ENCODE peak calls at places on chromosomes 6 and 20, in seven cellular contexts. F is body of pancreas, N is upper lobe of left lung, G is sigmoid colon, S is heart left ventricle, R is small intestine, C is testis. P is an unnamed sample. For H3K4me1, the result is how much of the 10 kb centered on the place peaks cover.

GRCh38 chr6:119076173-119076965 is 2.1 kb downstream of the FAM184A start:
- DNase-seq in G (no peak), C (no peak), R (no peak), F (no peak), N (no peak), S (no peak), P (no peak)

GRCh38 chr6:169075211-169075621 is 178.4 kb downstream of the THBS2 start:
- DNase-seq in G (peak), F (no peak), N (no peak), R (no peak), C (peak), S (peak), P (peak)

GRCh38 chr6:130697661-130698535 is 129.3 kb upstream of the SMLR1 start:
- DNase-seq in C (peak), N (peak), R (peak), G (no peak), F (peak), S (no peak), P (peak)

GRCh38 chr20:37389241-37389747 is 43.4 kb downstream of the SRC start:
- DNase-seq in S (no peak), N (peak), R (no peak), C (no peak), F (no peak), G (peak), P (no peak)

GRCh38 chr6:121531658-121532167 is 96.3 kb downstream of the GJA1 start:
- DNase-seq in G (no peak), F (no peak), N (no peak), S (no peak), C (no peak), R (no peak), P (no peak)

GRCh38 chr6:102571236-102571908 is 1177.9 kb downstream of the GRIK2 start:
- DNase-seq in F (no peak), S (no peak), N (no peak), R (no peak), C (no peak), G (no peak), P (no peak)

GRCh38 chr6:8589941-8590676 is 154.8 kb upstream of the SLC35B3 start:
- DNase-seq in F (no peak), S (no peak), C (no peak), G (no peak), N (no peak), R (no peak), P (no peak)

GRCh38 chr6:72367439-72367838 is 254.4 kb upstream of the KCNQ5 start:
- DNase-seq in N (no peak), R (no peak), C (no peak), G (no peak), S (no peak), F (no peak), P (no peak)

GRCh38 chr6:148351277-148351676 is 8.6 kb downstream of the SASH1 start:
- DNase-seq in N (no peak), S (no peak), F (no peak), C (no peak), R (no peak), G (no peak), P (no peak)

GRCh38 chr6:148347076-148348054 is 4.7 kb downstream of the SASH1 start:
- DNase-seq in S (no peak), C (no peak), R (no peak), G (no peak), N (no peak), F (no peak), P (no peak)

GRCh38 chr6:148348335-148348734 is 5.7 kb downstream of the SASH1 start:
- DNase-seq in G (no peak), C (no peak), F (no peak), N (no peak), R (no peak), S (no peak), P (no peak)

GRCh38 chr6:148348778-148349177 is 6.1 kb downstream of the SASH1 start:
- DNase-seq in R (no peak), N (no peak), S (no peak), F (no peak), G (no peak), C (no peak), P (no peak)

GRCh38 chr6:148349466-148349865 is 6.8 kb downstream of the SASH1 start:
- DNase-seq in N (no peak), G (no peak), C (no peak), F (no peak), R (no peak), S (no peak), P (no peak)
- H3K4me1 ChIP-seq in N (under half), G (under half), C (under half), F (under half), R (under half), S (under half), P (under half)

GRCh38 chr6:11356404-11357155 is 124.1 kb upstream of the NEDD9 start:
- DNase-seq in N (peak), G (no peak), F (no peak), C (no peak), R (peak), S (peak), P (peak)
- H3K4me3 ChIP-seq in N (no peak), G (no peak), F (no peak), C (no peak), R (no peak), S (no peak), P (no peak)

DNA sequence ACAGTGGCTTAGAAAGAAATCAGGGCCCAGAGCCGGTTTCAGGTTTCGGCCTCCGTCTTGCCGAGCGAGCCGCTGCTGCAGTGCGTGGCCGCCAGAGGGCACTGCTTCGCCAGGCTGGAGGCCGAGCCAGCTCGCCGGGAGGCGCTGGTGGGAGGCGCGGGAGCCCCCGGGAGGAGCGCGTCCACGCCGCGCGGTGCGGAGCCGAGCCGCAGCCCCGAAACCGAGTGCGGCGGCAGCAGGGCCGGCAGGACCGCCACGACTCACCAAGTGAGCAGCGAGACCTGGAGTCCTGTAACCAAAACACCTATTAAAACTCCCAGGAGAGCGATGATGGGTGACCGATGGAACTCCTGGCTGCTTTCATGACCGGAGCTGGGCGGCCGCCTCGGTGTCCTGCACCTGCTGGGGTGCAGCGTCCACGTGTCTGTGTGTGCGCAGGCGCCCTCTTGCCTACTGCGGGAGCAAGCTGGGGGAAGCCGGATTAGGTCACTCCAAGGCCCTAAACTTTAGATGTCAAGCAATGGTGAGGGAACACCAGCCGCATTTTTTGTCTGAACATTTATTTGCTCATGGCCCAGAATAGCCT is 186.9 kb upstream of the UST start:
- DNase-seq in S (peak), C (peak), R (peak), N (peak), G (peak), F (peak), P (peak)
- H3K27ac ChIP-seq in S (no peak), C (no peak), R (no peak), N (no peak), G (peak), F (peak), P (no peak)

GRCh38 chr6:105995403-105995699 is 90.8 kb upstream of the PRDM1 start:
- DNase-seq in F (no peak), S (no peak), G (no peak), R (no peak), N (no peak), C (no peak), P (no peak)

GRCh38 chr6:106005954-106006353 is 80.2 kb upstream of the PRDM1 start:
- DNase-seq in R (no peak), N (no peak), C (no peak), G (no peak), F (no peak), S (no peak), P (no peak)

GRCh38 chr6:106002005-106002404 is 84.1 kb upstream of the PRDM1 start:
- DNase-seq in G (no peak), N (no peak), R (no peak), S (no peak), F (no peak), C (no peak), P (no peak)

GRCh38 chr6:106005013-106005412 is 81.1 kb upstream of the PRDM1 start:
- DNase-seq in N (no peak), R (no peak), C (no peak), F (no peak), S (no peak), G (no peak), P (no peak)

DNA sequence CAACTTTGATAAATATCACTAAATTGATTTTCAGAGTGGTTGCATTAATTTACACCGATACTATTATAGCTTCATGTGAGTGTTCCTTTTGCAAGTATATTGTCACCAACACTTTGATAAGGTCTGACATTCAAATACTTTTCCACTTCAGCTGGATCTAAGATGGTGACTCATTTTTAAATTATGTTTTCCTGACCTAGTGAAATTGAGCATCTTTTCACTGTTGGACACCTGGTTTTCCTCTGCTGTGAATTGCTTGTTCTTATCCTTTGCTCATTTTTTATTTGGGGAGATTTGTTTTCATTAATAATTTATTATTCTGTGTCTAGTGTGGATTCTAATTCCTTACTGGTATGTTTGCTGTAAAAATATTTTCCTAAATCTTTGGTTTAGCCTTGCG is 85.2 kb upstream of the PRDM1 start:
- DNase-seq in R (no peak), S (no peak), F (no peak), G (no peak), N (no peak), C (no peak), P (no peak)
- H3K4me1 ChIP-seq in R (under half), S (under half), F (under half), G (under half), N (under half), C (under half), P (under half)

GRCh38 chr6:24859132-24859531 is 60.4 kb upstream of the ARMH2 start:
- DNase-seq in F (no peak), R (no peak), S (no peak), C (no peak), G (no peak), N (no peak), P (no peak)
- H3K4me3 ChIP-seq in F (no peak), R (no peak), S (no peak), C (no peak), G (no peak), N (no peak), P (no peak)

DNA sequence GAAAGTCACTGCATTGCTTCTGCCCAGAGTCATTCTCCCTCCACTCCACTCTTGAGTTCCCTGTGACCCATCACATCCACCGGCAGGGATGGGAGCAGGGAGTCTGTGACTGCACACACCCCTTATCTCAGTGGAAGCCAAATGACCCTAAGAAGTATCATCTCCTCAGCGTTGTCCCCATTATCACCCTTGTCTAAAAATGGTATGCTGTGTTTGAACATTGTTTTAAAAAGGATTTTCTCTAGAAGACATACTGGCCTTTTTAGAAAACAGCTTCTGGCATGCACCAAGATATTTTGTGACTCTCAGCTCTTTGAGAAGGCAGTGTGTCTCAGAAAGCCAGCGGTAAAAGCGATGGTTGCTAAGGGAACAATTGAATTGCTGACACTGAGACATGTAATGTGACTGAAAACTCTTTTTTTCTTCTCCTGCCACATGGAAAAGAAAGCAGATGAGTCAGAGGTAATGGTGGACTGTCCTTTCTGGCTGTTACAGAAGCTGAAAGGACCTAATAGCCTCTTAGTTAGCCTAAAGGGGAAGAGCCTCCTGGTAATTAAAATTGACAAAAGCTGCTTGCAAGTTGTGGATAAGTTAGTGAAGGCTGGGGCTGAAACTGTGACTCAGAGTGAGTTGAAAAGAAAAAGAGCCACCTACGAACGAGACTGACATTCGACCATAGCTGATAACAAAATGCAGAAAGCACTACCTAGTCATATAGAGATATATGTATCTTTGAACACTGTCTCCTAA is 120.5 kb downstream of the MAP3K7 start:
- DNase-seq in R (no peak), N (no peak), S (no peak), C (no peak), G (no peak), F (no peak), P (no peak)
- H3K27ac ChIP-seq in R (no peak), N (no peak), S (no peak), C (no peak), G (no peak), F (no peak), P (no peak)

DNA sequence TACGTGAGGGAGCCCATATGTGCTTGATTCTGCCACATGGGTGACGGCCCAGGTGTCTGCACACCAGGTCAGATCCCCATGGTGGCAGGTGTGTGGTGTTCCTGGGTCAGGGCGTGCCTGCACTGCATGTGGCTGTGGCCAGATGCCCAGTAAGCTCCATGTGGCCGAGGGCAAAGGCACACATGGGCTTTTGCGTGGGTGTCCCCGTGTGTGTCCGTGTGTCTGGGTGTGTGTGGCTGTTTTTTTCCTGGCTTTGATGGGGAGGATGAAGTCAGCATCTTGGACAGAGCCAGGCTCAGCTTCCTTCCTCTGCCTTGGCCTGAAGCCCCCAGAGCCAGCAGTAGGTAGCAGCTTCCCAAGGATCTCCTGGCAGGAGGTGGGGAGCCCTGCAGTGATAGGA is 1.5 kb upstream of the TNXB start:
- DNase-seq in R (no peak), F (no peak), S (peak), N (no peak), C (no peak), G (peak), P (peak)
- H3K4me1 ChIP-seq in R (under half), F (under half), S (half or more), N (half or more), C (half or more), G (half or more), P (under half)

GRCh38 chr6:137488736-137489409 is 5.3 kb downstream of the OLIG3 start:
- DNase-seq in C (no peak), F (no peak), S (no peak), G (peak), N (no peak), R (no peak), P (no peak)
- H3K4me3 ChIP-seq in C (peak), F (no peak), S (no peak), G (peak), N (peak), R (no peak), P (peak)

DNA sequence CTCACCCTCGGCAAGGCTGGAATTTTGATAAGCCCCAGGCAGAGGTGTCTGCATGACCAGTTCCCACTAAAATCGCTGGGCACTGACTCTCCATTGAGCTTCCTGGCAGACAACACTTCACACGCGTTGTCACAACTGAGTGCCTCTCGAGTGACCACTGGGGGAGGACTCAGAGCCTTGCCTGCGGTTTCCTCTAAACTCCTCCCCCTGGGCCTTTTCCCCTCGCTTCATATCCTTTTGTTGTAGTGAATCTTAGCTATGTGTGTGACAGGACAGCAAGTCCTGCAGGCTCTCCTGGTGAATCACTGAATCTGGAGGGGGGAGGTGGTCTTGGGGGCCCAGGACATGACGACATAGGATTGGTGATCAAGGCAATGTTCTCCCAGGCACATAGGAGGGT is 670.8 kb downstream of the PRKN start:
- DNase-seq in F (no peak), C (peak), N (no peak), S (peak), R (no peak), G (no peak), P (peak)
- H3K27ac ChIP-seq in F (peak), C (no peak), N (no peak), S (no peak), R (no peak), G (no peak), P (peak)

GRCh38 chr6:32920610-32921188 is 20.1 kb downstream of the HLA-DMB start:
- DNase-seq in C (no peak), S (no peak), N (no peak), G (no peak), R (no peak), F (no peak), P (no peak)
- H3K4me1 ChIP-seq in C (under half), S (under half), N (under half), G (under half), R (under half), F (under half), P (under half)